ENCODE peak calls at places on chromosome 5, in ten cellular contexts. One of them, this sample, is unnamed.

GRCh38 chr5:177457239-177458121 is 10.9 kb downstream of the PRR7 start:
- DNase-seq in stimulated activated CD8-positive, alpha-beta memory T cell treated with anti-CD3 and anti-CD28 coated beads, Interleukin-4, amount 100 ng/mL, for 4 hours: no peak
- DNase-seq in fibroblast of mammary gland: peak; percentile 98
- DNase-seq in iPS-NIHi11: peak; percentile 91
- DNase-seq in ecto neural progenitor cell: peak; percentile 96
- DNase-seq in GM10248: peak; percentile 92
- DNase-seq in AG08395: peak; percentile 98
- DNase-seq in fibroblast of the aortic adventitia: peak; percentile 95
- DNase-seq in SK-N-SH: peak; percentile 92
- DNase-seq in T1000: peak; percentile 86
- DNase-seq in this sample: peak; percentile 95

GRCh38 chr5:127359502-127359901 is 68.9 kb downstream of the MEGF10 start:
- DNase-seq in stimulated activated CD8-positive, alpha-beta memory T cell treated with anti-CD3 and anti-CD28 coated beads, Interleukin-4, amount 100 ng/mL, for 4 hours: no peak
- DNase-seq in fibroblast of mammary gland: no peak
- DNase-seq in iPS-NIHi11: no peak
- DNase-seq in ecto neural progenitor cell: no peak
- DNase-seq in GM10248: no peak
- DNase-seq in AG08395: no peak
- DNase-seq in fibroblast of the aortic adventitia: no peak
- DNase-seq in SK-N-SH: no peak
- DNase-seq in T1000: no peak
- DNase-seq in this sample: no peak

GRCh38 chr5:112684737-112685136 is 52.9 kb upstream of the APC start:
- DNase-seq in stimulated activated CD8-positive, alpha-beta memory T cell treated with anti-CD3 and anti-CD28 coated beads, Interleukin-4, amount 100 ng/mL, for 4 hours: no peak
- DNase-seq in fibroblast of mammary gland: peak; percentile 35
- DNase-seq in iPS-NIHi11: no peak
- DNase-seq in ecto neural progenitor cell: no peak
- DNase-seq in GM10248: no peak
- DNase-seq in AG08395: peak; percentile 91
- DNase-seq in fibroblast of the aortic adventitia: peak; percentile 69
- DNase-seq in SK-N-SH: no peak
- DNase-seq in T1000: no peak
- DNase-seq in this sample: peak; percentile 85

GRCh38 chr5:40480392-40480791 is 199.3 kb upstream of the PTGER4 start:
- DNase-seq in stimulated activated CD8-positive, alpha-beta memory T cell treated with anti-CD3 and anti-CD28 coated beads, Interleukin-4, amount 100 ng/mL, for 4 hours: no peak
- DNase-seq in fibroblast of mammary gland: no peak
- DNase-seq in iPS-NIHi11: no peak
- DNase-seq in ecto neural progenitor cell: no peak
- DNase-seq in GM10248: no peak
- DNase-seq in AG08395: no peak
- DNase-seq in fibroblast of the aortic adventitia: no peak
- DNase-seq in SK-N-SH: no peak
- DNase-seq in T1000: no peak
- DNase-seq in this sample: no peak

GRCh38 chr5:2196989-2197531 is 314.3 kb upstream of the IRX4 start:
- DNase-seq in stimulated activated CD8-positive, alpha-beta memory T cell treated with anti-CD3 and anti-CD28 coated beads, Interleukin-4, amount 100 ng/mL, for 4 hours: no peak
- DNase-seq in fibroblast of mammary gland: no peak
- DNase-seq in iPS-NIHi11: no peak
- DNase-seq in ecto neural progenitor cell: peak; percentile 49
- DNase-seq in GM10248: no peak
- DNase-seq in AG08395: no peak
- DNase-seq in fibroblast of the aortic adventitia: no peak
- DNase-seq in SK-N-SH: no peak
- DNase-seq in T1000: no peak
- DNase-seq in this sample: no peak

GRCh38 chr5:10578869-10579268 is 15.0 kb downstream of the ANKRD33B start:
- DNase-seq in stimulated activated CD8-positive, alpha-beta memory T cell treated with anti-CD3 and anti-CD28 coated beads, Interleukin-4, amount 100 ng/mL, for 4 hours: no peak
- DNase-seq in fibroblast of mammary gland: no peak
- DNase-seq in iPS-NIHi11: no peak
- DNase-seq in ecto neural progenitor cell: no peak
- DNase-seq in GM10248: no peak
- DNase-seq in AG08395: no peak
- DNase-seq in fibroblast of the aortic adventitia: no peak
- DNase-seq in SK-N-SH: no peak
- DNase-seq in T1000: no peak
- DNase-seq in this sample: no peak

GRCh38 chr5:111069839-111070238 is 1.7 kb upstream of the TSLP start:
- DNase-seq in stimulated activated CD8-positive, alpha-beta memory T cell treated with anti-CD3 and anti-CD28 coated beads, Interleukin-4, amount 100 ng/mL, for 4 hours: no peak
- DNase-seq in fibroblast of mammary gland: peak; percentile 90
- DNase-seq in iPS-NIHi11: no peak
- DNase-seq in ecto neural progenitor cell: no peak
- DNase-seq in GM10248: no peak
- DNase-seq in AG08395: peak; percentile 32
- DNase-seq in fibroblast of the aortic adventitia: peak; percentile 97
- DNase-seq in SK-N-SH: no peak
- DNase-seq in T1000: no peak
- DNase-seq in this sample: peak; percentile 16

GRCh38 chr5:127072861-127073846 is at the start of gene C5orf63:
- DNase-seq in stimulated activated CD8-positive, alpha-beta memory T cell treated with anti-CD3 and anti-CD28 coated beads, Interleukin-4, amount 100 ng/mL, for 4 hours: peak; percentile 13
- DNase-seq in fibroblast of mammary gland: peak; percentile 29
- DNase-seq in iPS-NIHi11: peak; percentile 55
- DNase-seq in ecto neural progenitor cell: peak; percentile 50
- DNase-seq in GM10248: peak; percentile 81
- DNase-seq in AG08395: peak; percentile 20
- DNase-seq in fibroblast of the aortic adventitia: peak; percentile 30
- DNase-seq in SK-N-SH: peak; percentile 86
- DNase-seq in T1000: no peak
- DNase-seq in this sample: peak; percentile 71

GRCh38 chr5:77630246-77631165 is 8.0 kb downstream of the OTP start:
- DNase-seq in stimulated activated CD8-positive, alpha-beta memory T cell treated with anti-CD3 and anti-CD28 coated beads, Interleukin-4, amount 100 ng/mL, for 4 hours: no peak
- DNase-seq in fibroblast of mammary gland: no peak
- DNase-seq in iPS-NIHi11: peak; percentile 77
- DNase-seq in ecto neural progenitor cell: peak; percentile 82
- DNase-seq in GM10248: peak; percentile 86
- DNase-seq in AG08395: peak; percentile 38
- DNase-seq in fibroblast of the aortic adventitia: no peak
- DNase-seq in SK-N-SH: peak; percentile 82
- DNase-seq in T1000: peak; percentile 47
- DNase-seq in this sample: peak; percentile 73

GRCh38 chr5:122101636-122102285 is 23.7 kb upstream of the LOX start:
- DNase-seq in stimulated activated CD8-positive, alpha-beta memory T cell treated with anti-CD3 and anti-CD28 coated beads, Interleukin-4, amount 100 ng/mL, for 4 hours: no peak
- DNase-seq in fibroblast of mammary gland: peak; percentile 78
- DNase-seq in iPS-NIHi11: peak; percentile 17
- DNase-seq in ecto neural progenitor cell: no peak
- DNase-seq in GM10248: no peak
- DNase-seq in AG08395: peak; percentile 44
- DNase-seq in fibroblast of the aortic adventitia: peak; percentile 86
- DNase-seq in SK-N-SH: peak; percentile 23
- DNase-seq in T1000: no peak
- DNase-seq in this sample: peak; percentile 38

GRCh38 chr5:164076571-164076970 is 571.2 kb downstream of the MAT2B start:
- DNase-seq in stimulated activated CD8-positive, alpha-beta memory T cell treated with anti-CD3 and anti-CD28 coated beads, Interleukin-4, amount 100 ng/mL, for 4 hours: no peak
- DNase-seq in fibroblast of mammary gland: no peak
- DNase-seq in iPS-NIHi11: no peak
- DNase-seq in ecto neural progenitor cell: no peak
- DNase-seq in GM10248: no peak
- DNase-seq in AG08395: no peak
- DNase-seq in fibroblast of the aortic adventitia: no peak
- DNase-seq in SK-N-SH: no peak
- DNase-seq in T1000: no peak
- DNase-seq in this sample: no peak

GRCh38 chr5:171155621-171156020 is 153.4 kb upstream of the TLX3 start:
- DNase-seq in stimulated activated CD8-positive, alpha-beta memory T cell treated with anti-CD3 and anti-CD28 coated beads, Interleukin-4, amount 100 ng/mL, for 4 hours: no peak
- DNase-seq in fibroblast of mammary gland: peak; percentile 36
- DNase-seq in iPS-NIHi11: no peak
- DNase-seq in ecto neural progenitor cell: no peak
- DNase-seq in GM10248: no peak
- DNase-seq in AG08395: no peak
- DNase-seq in fibroblast of the aortic adventitia: peak; percentile 0
- DNase-seq in SK-N-SH: no peak
- DNase-seq in T1000: no peak
- DNase-seq in this sample: peak; percentile 20

GRCh38 chr5:154646841-154647759 is 108.1 kb upstream of the LARP1 start:
- DNase-seq in stimulated activated CD8-positive, alpha-beta memory T cell treated with anti-CD3 and anti-CD28 coated beads, Interleukin-4, amount 100 ng/mL, for 4 hours: no peak
- DNase-seq in fibroblast of mammary gland: peak; percentile 24
- DNase-seq in iPS-NIHi11: peak; percentile 59
- DNase-seq in ecto neural progenitor cell: peak; percentile 56
- DNase-seq in GM10248: peak; percentile 67
- DNase-seq in AG08395: peak; percentile 16
- DNase-seq in fibroblast of the aortic adventitia: peak; percentile 12
- DNase-seq in SK-N-SH: no peak
- DNase-seq in T1000: no peak
- DNase-seq in this sample: peak; percentile 42

GRCh38 chr5:65722575-65723424 is 795 bp downstream of the NLN start:
- DNase-seq in stimulated activated CD8-positive, alpha-beta memory T cell treated with anti-CD3 and anti-CD28 coated beads, Interleukin-4, amount 100 ng/mL, for 4 hours: no peak
- DNase-seq in fibroblast of mammary gland: peak; percentile 83
- DNase-seq in iPS-NIHi11: peak; percentile 47
- DNase-seq in ecto neural progenitor cell: peak; percentile 60
- DNase-seq in GM10248: peak; percentile 37
- DNase-seq in AG08395: peak; percentile 77
- DNase-seq in fibroblast of the aortic adventitia: peak; percentile 74
- DNase-seq in SK-N-SH: peak; percentile 73
- DNase-seq in T1000: peak; percentile 17
- DNase-seq in this sample: peak; percentile 84

This sample was measured in AG20443.